ENCODE peak calls at places on chromosomes 11 and 22, in four cellular contexts. G is cardiac fibroblast; K is naive thymus-derived CD4-positive, alpha-beta T cell; W is body of pancreas. R is an unnamed sample.

GRCh38 chr11:126578021-126578420 is 222.5 kb downstream of the ST3GAL4 start:
- DNase-seq in G (no peak), W (no peak), K (no peak), R (no peak)

GRCh38 chr11:66976048-66976467 is 954 bp downstream of the C11orf86 start:
- DNase-seq in G (peak), W (no peak), K (no peak), R (no peak)

GRCh38 chr11:9760180-9760550 is 96.3 kb downstream of the SWAP70 start:
- DNase-seq in K (no peak), W (peak), G (peak), R (peak)

GRCh38 chr11:130308059-130308458 is 6.7 kb downstream of the ZBTB44 start:
- DNase-seq in K (no peak), G (no peak), W (no peak), R (no peak)

GRCh38 chr11:33039274-33040126 is at the start of gene TCP11L1:
- DNase-seq in G (peak), K (peak), W (peak), R (peak)

GRCh38 chr11:122309262-122309925 is 193.4 kb upstream of the BLID start:
- DNase-seq in G (no peak), K (no peak), W (no peak), R (no peak)

GRCh38 chr11:117693344-117693743 is 103.7 kb downstream of the DSCAML1 start:
- DNase-seq in G (no peak), W (no peak), K (no peak), R (no peak)

GRCh38 chr22:33467067-33467466 is 408.9 kb upstream of the SYN3 start:
- DNase-seq in G (no peak), W (no peak), K (no peak), R (no peak)

GRCh38 chr22:30906411-30906810 is 62.2 kb downstream of the MORC2 start:
- DNase-seq in W (no peak), G (no peak), K (no peak), R (no peak)

GRCh38 chr11:108224366-108224765 is 1.5 kb downstream of the ATM start:
- DNase-seq in G (no peak), K (no peak), W (no peak), R (no peak)

GRCh38 chr22:19694696-19695095 is 19.6 kb upstream of the SEPTIN5 start:
- DNase-seq in W (no peak), K (no peak), G (no peak), R (no peak)

GRCh38 chr11:46438211-46438610 is 46.6 kb upstream of the CHRM4 start:
- DNase-seq in W (no peak), G (no peak), K (no peak), R (no peak)

GRCh38 chr11:36449566-36450390 is 60.3 kb downstream of the TRAF6 start:
- DNase-seq in K (no peak), W (no peak), G (no peak), R (no peak)

GRCh38 chr11:80285076-80285790 is 844.4 kb upstream of the TENM4 start:
- DNase-seq in K (no peak), W (no peak), G (no peak), R (no peak)

GRCh38 chr22:36053242-36054147 is 24.9 kb upstream of the RBFOX2 start:
- DNase-seq in G (no peak), W (no peak), K (no peak), R (no peak)

GRCh38 chr11:116275634-116276033 is 497.2 kb downstream of the BUD13 start:
- DNase-seq in G (peak), K (no peak), W (no peak), R (peak)

GRCh38 chr22:44429941-44430587 is 68.0 kb downstream of the RTL6 start:
- DNase-seq in K (no peak), G (no peak), W (no peak), R (no peak)

GRCh38 chr11:88398372-88399140 is 61.0 kb upstream of the CTSC start:
- DNase-seq in K (no peak), W (no peak), G (peak), R (peak)

GRCh38 chr11:65633390-65634139 is 4.3 kb upstream of the SIPA1 start:
- DNase-seq in K (no peak), G (no peak), W (no peak), R (no peak)

GRCh38 chr22:37425369-37425768 is 1.9 kb downstream of the ELFN2 start:
- DNase-seq in G (no peak), K (no peak), W (no peak), R (no peak)

GRCh38 chr11:63769044-63769718 is 606 bp upstream of the ZFTA start:
- DNase-seq in K (no peak), W (peak), G (peak), R (peak)

GRCh38 chr11:12020546-12020945 is 12.1 kb upstream of the DKK3 start:
- DNase-seq in W (no peak), G (no peak), K (no peak), R (no peak)

GRCh38 chr22:31093956-31094622 is 13.0 kb downstream of the SMTN start:
- DNase-seq in G (no peak), W (no peak), K (no peak), R (no peak)

GRCh38 chr11:10459029-10459970 is 4.2 kb downstream of the AMPD3 start:
- DNase-seq in G (peak), W (no peak), K (peak), R (no peak)

GRCh38 chr11:1307998-1308744 is 1.3 kb downstream of the TOLLIP start:
- DNase-seq in G (peak), K (no peak), W (peak), R (peak)

GRCh38 chr11:113411536-113411935 is 24.0 kb downstream of the ANKK1 start:
- DNase-seq in W (no peak), K (no peak), G (no peak), R (no peak)

GRCh38 chr22:40534379-40535188 is 101.9 kb downstream of the MRTFA start:
- DNase-seq in G (peak), K (no peak), W (no peak), R (peak)

GRCh38 chr11:75591966-75592365 is 29.9 kb downstream of the SERPINH1 start:
- DNase-seq in K (no peak), W (no peak), G (no peak), R (no peak)

GRCh38 chr11:75593337-75593915 is 31.4 kb downstream of the SERPINH1 start:
- DNase-seq in G (no peak), K (no peak), W (no peak), R (no peak)

GRCh38 chr11:75589933-75590332 is 27.9 kb downstream of the SERPINH1 start:
- DNase-seq in K (no peak), W (no peak), G (no peak), R (no peak)

GRCh38 chr11:75591371-75591770 is 29.3 kb downstream of the SERPINH1 start:
- DNase-seq in K (no peak), W (no peak), G (no peak), R (no peak)

GRCh38 chr11:75592699-75593098 is 30.6 kb downstream of the SERPINH1 start:
- DNase-seq in W (no peak), K (no peak), G (no peak), R (no peak)
- H3K4me3 ChIP-seq in W (no peak), K (no peak), G (no peak), R (no peak)

GRCh38 chr22:26433805-26434204 is 4.7 kb downstream of the ASPHD2 start:
- DNase-seq in K (no peak), W (no peak), G (no peak), R (no peak)

GRCh38 chr22:26430600-26430999 is 1.5 kb downstream of the ASPHD2 start:
- DNase-seq in W (no peak), K (no peak), G (no peak), R (no peak)

GRCh38 chr22:26432619-26433311 is 3.7 kb downstream of the ASPHD2 start:
- DNase-seq in K (no peak), G (no peak), W (no peak), R (no peak)

GRCh38 chr22:26429458-26430238 is 588 bp downstream of the ASPHD2 start:
- DNase-seq in W (no peak), G (no peak), K (peak), R (no peak)

GRCh38 chr22:26431151-26431995 is 2.3 kb downstream of the ASPHD2 start:
- DNase-seq in K (no peak), W (no peak), G (no peak), R (no peak)
- H3K4me3 ChIP-seq in K (no peak), W (no peak), G (no peak), R (no peak)

GRCh38 chr11:68380786-68381622 is 68.6 kb downstream of the LRP5 start:
- DNase-seq in K (no peak), G (peak), W (no peak), R (no peak)
- H3K4me3 ChIP-seq in K (no peak), G (peak), W (no peak), R (no peak)

DNA sequence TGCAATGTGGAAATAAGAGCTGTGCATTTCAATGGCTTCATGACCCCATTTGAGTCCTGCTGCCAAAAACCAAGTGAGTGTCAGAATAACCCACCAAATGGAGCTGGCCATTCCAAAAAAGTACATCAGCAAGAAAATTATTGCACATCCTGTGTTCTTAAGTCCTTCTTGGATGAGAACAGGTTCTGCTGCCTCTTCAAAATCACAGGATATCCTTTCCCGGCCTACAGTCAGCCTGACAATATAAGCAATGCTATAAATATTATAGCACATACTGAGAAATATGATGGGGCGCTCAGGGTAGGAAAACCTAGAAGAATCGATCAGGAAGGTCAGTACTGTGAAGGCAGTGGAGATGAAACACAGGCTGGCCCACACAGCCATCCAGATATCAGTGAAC is 3.5 kb downstream of the FZD4 start:
- DNase-seq in G (no peak), K (no peak), W (no peak), R (no peak)
- H3K4me3 ChIP-seq in G (no peak), K (no peak), W (no peak), R (no peak)

DNA sequence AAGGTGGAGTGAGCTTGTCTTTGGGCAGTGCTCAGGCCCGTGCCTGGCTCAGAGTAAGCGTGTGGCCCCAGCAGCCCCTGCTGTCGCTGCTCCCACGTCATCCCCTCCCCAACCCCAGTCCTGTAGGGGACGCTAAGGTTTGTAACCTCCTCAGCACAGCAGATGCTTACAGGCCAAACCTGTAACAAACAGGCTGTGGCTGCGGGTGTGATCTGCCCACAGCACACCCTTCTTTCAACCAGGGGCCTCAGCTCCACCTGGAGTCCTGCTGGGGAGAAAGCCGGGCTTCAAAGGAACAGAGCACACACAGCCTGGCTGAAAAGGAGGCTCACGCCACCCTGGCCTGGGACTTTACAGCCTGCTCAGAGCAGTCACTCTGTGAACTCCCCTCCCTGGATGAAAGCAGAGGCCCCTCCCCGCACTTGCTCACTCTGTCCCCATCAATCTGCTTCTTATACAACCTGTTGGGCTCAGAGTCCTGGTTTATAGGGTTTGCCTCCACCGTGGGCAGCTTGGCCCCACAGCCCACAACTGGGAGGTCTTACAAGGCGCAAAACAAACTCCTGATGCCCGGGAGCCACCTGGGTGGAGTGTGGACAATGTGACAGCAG is 54.3 kb downstream of the SCUBE1 start:
- DNase-seq in G (no peak), W (no peak), K (no peak), R (no peak)
- H3K4me3 ChIP-seq in G (no peak), W (no peak), K (no peak), R (no peak)

GRCh38 chr22:39435616-39436015 is 21.2 kb upstream of the MGAT3 start:
- DNase-seq in W (no peak), K (no peak), G (no peak), R (no peak)

GRCh38 chr22:39434243-39434653 is 22.6 kb upstream of the MGAT3 start:
- DNase-seq in K (no peak), W (no peak), G (no peak), R (no peak)

GRCh38 chr22:39434721-39435120 is 22.1 kb upstream of the MGAT3 start:
- DNase-seq in K (no peak), G (no peak), W (no peak), R (no peak)

GRCh38 chr22:39439170-39439569 is 17.6 kb upstream of the MGAT3 start:
- DNase-seq in G (peak), K (no peak), W (no peak), R (no peak)

GRCh38 chr22:39437836-39438704 is 18.7 kb upstream of the MGAT3 start:
- DNase-seq in K (no peak), G (no peak), W (no peak), R (no peak)
- H3K4me3 ChIP-seq in K (no peak), G (no peak), W (no peak), R (no peak)